ENCODE peak calls at places on chromosome 6, in seven cellular contexts. One of them, this sample, is unnamed.
A peak's percentile ranks its signal among the peaks of the same experiment; 100 is the strongest.

GRCh38 chr6:143224516-143224915 is 163.8 kb downstream of the AIG1 start:
- DNase-seq in neuronal stem cell: no peak
- DNase-seq in IMR-90: no peak
- DNase-seq in mesenchymal stem cell: peak; percentile 6
- DNase-seq in H1: no peak
- DNase-seq in H9: no peak
- DNase-seq in mesendoderm: no peak
- DNase-seq in this sample: no peak

GRCh38 chr6:69622924-69623323 is 173.9 kb downstream of the LMBRD1 start:
- DNase-seq in neuronal stem cell: no peak
- DNase-seq in IMR-90: no peak
- DNase-seq in mesenchymal stem cell: no peak
- DNase-seq in H1: no peak
- DNase-seq in H9: peak; percentile 43
- DNase-seq in mesendoderm: peak; percentile 46
- DNase-seq in this sample: no peak

GRCh38 chr6:64254558-64254957 is 619.0 kb downstream of the PHF3 start:
- DNase-seq in neuronal stem cell: no peak
- DNase-seq in IMR-90: no peak
- DNase-seq in mesenchymal stem cell: no peak
- DNase-seq in H1: no peak
- DNase-seq in H9: no peak
- DNase-seq in mesendoderm: no peak
- DNase-seq in this sample: no peak

GRCh38 chr6:135054238-135054574 is 416 bp downstream of the HBS1L start:
- DNase-seq in neuronal stem cell: no peak
- DNase-seq in IMR-90: peak; percentile 8
- DNase-seq in mesenchymal stem cell: no peak
- DNase-seq in H1: no peak
- DNase-seq in H9: no peak
- DNase-seq in mesendoderm: no peak
- DNase-seq in this sample: no peak

GRCh38 chr6:162560891-162561290 is 166.7 kb downstream of the PRKN start:
- DNase-seq in neuronal stem cell: no peak
- DNase-seq in IMR-90: no peak
- DNase-seq in mesenchymal stem cell: no peak
- DNase-seq in H1: no peak
- DNase-seq in H9: no peak
- DNase-seq in mesendoderm: no peak
- DNase-seq in this sample: no peak

GRCh38 chr6:25041676-25042598 is 106.2 kb upstream of the RIPOR2 start:
- DNase-seq in neuronal stem cell: no peak
- DNase-seq in IMR-90: no peak
- DNase-seq in mesenchymal stem cell: no peak
- DNase-seq in H1: no peak
- DNase-seq in H9: no peak
- DNase-seq in mesendoderm: no peak
- DNase-seq in this sample: no peak

GRCh38 chr6:99119109-99120031 is 171.6 kb upstream of the FBXL4 start:
- DNase-seq in neuronal stem cell: peak; percentile 62
- DNase-seq in IMR-90: peak; percentile 39
- DNase-seq in mesenchymal stem cell: peak; percentile 40
- DNase-seq in H1: no peak
- DNase-seq in H9: peak; percentile 32
- DNase-seq in mesendoderm: peak; percentile 67
- DNase-seq in this sample: peak; percentile 71

GRCh38 chr6:93389192-93389591 is 30.2 kb downstream of the EPHA7 start:
- DNase-seq in neuronal stem cell: no peak
- DNase-seq in IMR-90: no peak
- DNase-seq in mesenchymal stem cell: no peak
- DNase-seq in H1: no peak
- DNase-seq in H9: no peak
- DNase-seq in mesendoderm: no peak
- DNase-seq in this sample: no peak

GRCh38 chr6:150297327-150298028 is 71.3 kb upstream of the IYD start:
- DNase-seq in neuronal stem cell: no peak
- DNase-seq in IMR-90: no peak
- DNase-seq in mesenchymal stem cell: peak; percentile 66
- DNase-seq in H1: no peak
- DNase-seq in H9: no peak
- DNase-seq in mesendoderm: no peak
- DNase-seq in this sample: no peak

GRCh38 chr6:159390384-159390783 is 221.2 kb downstream of the FNDC1 start:
- DNase-seq in neuronal stem cell: no peak
- DNase-seq in IMR-90: no peak
- DNase-seq in mesenchymal stem cell: no peak
- DNase-seq in H1: no peak
- DNase-seq in H9: no peak
- DNase-seq in mesendoderm: no peak
- DNase-seq in this sample: no peak

GRCh38 chr6:87154641-87155271 is 609 bp upstream of the ZNF292 start:
- DNase-seq in neuronal stem cell: no peak
- DNase-seq in IMR-90: peak; percentile 85
- DNase-seq in mesenchymal stem cell: peak; percentile 91
- DNase-seq in H1: no peak
- DNase-seq in H9: no peak
- DNase-seq in mesendoderm: peak; percentile 80
- DNase-seq in this sample: peak; percentile 47

GRCh38 chr6:21348462-21349195 is 244.9 kb upstream of the SOX4 start:
- DNase-seq in neuronal stem cell: no peak
- DNase-seq in IMR-90: peak; percentile 61
- DNase-seq in mesenchymal stem cell: peak; percentile 86
- DNase-seq in H1: no peak
- DNase-seq in H9: peak; percentile 72
- DNase-seq in mesendoderm: peak; percentile 83
- DNase-seq in this sample: no peak

GRCh38 chr6:14375940-14376339 is 258.4 kb downstream of the CD83 start:
- DNase-seq in neuronal stem cell: no peak
- DNase-seq in IMR-90: no peak
- DNase-seq in mesenchymal stem cell: no peak
- DNase-seq in H1: no peak
- DNase-seq in H9: no peak
- DNase-seq in mesendoderm: no peak
- DNase-seq in this sample: no peak

GRCh38 chr6:155100087-155100486 is 105.0 kb downstream of the TIAM2 start:
- DNase-seq in neuronal stem cell: no peak
- DNase-seq in IMR-90: peak; percentile 39
- DNase-seq in mesenchymal stem cell: no peak
- DNase-seq in H1: no peak
- DNase-seq in H9: no peak
- DNase-seq in mesendoderm: no peak
- DNase-seq in this sample: no peak

GRCh38 chr6:73451166-73452106 is 661 bp downstream of the CGAS start:
- DNase-seq in neuronal stem cell: no peak
- DNase-seq in IMR-90: peak; percentile 43
- DNase-seq in mesenchymal stem cell: peak; percentile 26
- DNase-seq in H1: peak; percentile 39
- DNase-seq in H9: peak; percentile 62
- DNase-seq in mesendoderm: peak; percentile 48
- DNase-seq in this sample: peak; percentile 30

GRCh38 chr6:71181565-71181964 is 107.0 kb upstream of the OGFRL1 start:
- DNase-seq in neuronal stem cell: peak; percentile 8
- DNase-seq in IMR-90: peak; percentile 87
- DNase-seq in mesenchymal stem cell: peak; percentile 62
- DNase-seq in H1: peak; percentile 62
- DNase-seq in H9: peak; percentile 74
- DNase-seq in mesendoderm: peak; percentile 96
- DNase-seq in this sample: peak; percentile 92

GRCh38 chr6:14228571-14228970 is 111.0 kb downstream of the CD83 start:
- DNase-seq in neuronal stem cell: no peak
- DNase-seq in IMR-90: peak; percentile 62
- DNase-seq in mesenchymal stem cell: no peak
- DNase-seq in H1: no peak
- DNase-seq in H9: no peak
- DNase-seq in mesendoderm: no peak
- DNase-seq in this sample: no peak

GRCh38 chr6:2429032-2429431 is 183.6 kb upstream of the GMDS start:
- DNase-seq in neuronal stem cell: no peak
- DNase-seq in IMR-90: no peak
- DNase-seq in mesenchymal stem cell: no peak
- DNase-seq in H1: no peak
- DNase-seq in H9: no peak
- DNase-seq in mesendoderm: no peak
- DNase-seq in this sample: no peak

GRCh38 chr6:156889986-156890385 is 112.8 kb downstream of the ARID1B start:
- DNase-seq in neuronal stem cell: no peak
- DNase-seq in IMR-90: no peak
- DNase-seq in mesenchymal stem cell: no peak
- DNase-seq in H1: no peak
- DNase-seq in H9: no peak
- DNase-seq in mesendoderm: no peak
- DNase-seq in this sample: no peak

GRCh38 chr6:97594834-97595233 is 311.8 kb upstream of the MMS22L start:
- DNase-seq in neuronal stem cell: no peak
- DNase-seq in IMR-90: peak; percentile 84
- DNase-seq in mesenchymal stem cell: peak; percentile 24
- DNase-seq in H1: no peak
- DNase-seq in H9: no peak
- DNase-seq in mesendoderm: no peak
- DNase-seq in this sample: no peak

GRCh38 chr6:39755231-39755630 is 30.0 kb upstream of the KIF6 start:
- DNase-seq in neuronal stem cell: no peak
- DNase-seq in IMR-90: peak; percentile 29
- DNase-seq in mesenchymal stem cell: peak; percentile 58
- DNase-seq in H1: no peak
- DNase-seq in H9: no peak
- DNase-seq in mesendoderm: no peak
- DNase-seq in this sample: no peak

GRCh38 chr6:34300332-34300751 is 51.5 kb upstream of the SMIM29 start:
- DNase-seq in neuronal stem cell: no peak
- DNase-seq in IMR-90: no peak
- DNase-seq in mesenchymal stem cell: no peak
- DNase-seq in H1: no peak
- DNase-seq in H9: no peak
- DNase-seq in mesendoderm: no peak
- DNase-seq in this sample: no peak

GRCh38 chr6:33744895-33745546 is 1.7 kb downstream of the IP6K3 start:
- DNase-seq in neuronal stem cell: no peak
- DNase-seq in IMR-90: no peak
- DNase-seq in mesenchymal stem cell: peak; percentile 52
- DNase-seq in H1: no peak
- DNase-seq in H9: no peak
- DNase-seq in mesendoderm: no peak
- DNase-seq in this sample: no peak

GRCh38 chr6:20770776-20771175 is 236.5 kb downstream of the CDKAL1 start:
- DNase-seq in neuronal stem cell: no peak
- DNase-seq in IMR-90: no peak
- DNase-seq in mesenchymal stem cell: no peak
- DNase-seq in H1: no peak
- DNase-seq in H9: no peak
- DNase-seq in mesendoderm: no peak
- DNase-seq in this sample: no peak

GRCh38 chr6:168061269-168062210 is 17.5 kb downstream of the FRMD1 start:
- DNase-seq in neuronal stem cell: no peak
- DNase-seq in IMR-90: no peak
- DNase-seq in mesenchymal stem cell: no peak
- DNase-seq in H1: no peak
- DNase-seq in H9: no peak
- DNase-seq in mesendoderm: no peak
- DNase-seq in this sample: no peak

GRCh38 chr6:145728986-145729385 is 6.3 kb downstream of the EPM2A start:
- DNase-seq in neuronal stem cell: no peak
- DNase-seq in IMR-90: no peak
- DNase-seq in mesenchymal stem cell: no peak
- DNase-seq in H1: no peak
- DNase-seq in H9: no peak
- DNase-seq in mesendoderm: no peak
- DNase-seq in this sample: no peak

GRCh38 chr6:69933239-69933638 is 66.9 kb downstream of the COL19A1 start:
- DNase-seq in neuronal stem cell: no peak
- DNase-seq in IMR-90: peak; percentile 4
- DNase-seq in mesenchymal stem cell: peak; percentile 86
- DNase-seq in H1: no peak
- DNase-seq in H9: no peak
- DNase-seq in mesendoderm: peak; percentile 11
- DNase-seq in this sample: no peak

GRCh38 chr6:156250593-156250992 is 526.6 kb upstream of the ARID1B start:
- DNase-seq in neuronal stem cell: no peak
- DNase-seq in IMR-90: peak; percentile 19
- DNase-seq in mesenchymal stem cell: no peak
- DNase-seq in H1: no peak
- DNase-seq in H9: no peak
- DNase-seq in mesendoderm: no peak
- DNase-seq in this sample: no peak

GRCh38 chr6:13988049-13988738 is 63.4 kb downstream of the RNF182 start:
- DNase-seq in neuronal stem cell: no peak
- DNase-seq in IMR-90: no peak
- DNase-seq in mesenchymal stem cell: no peak
- DNase-seq in H1: no peak
- DNase-seq in H9: no peak
- DNase-seq in mesendoderm: no peak
- DNase-seq in this sample: no peak

GRCh38 chr6:2999005-2999620 is 581 bp upstream of the NQO2 start:
- DNase-seq in neuronal stem cell: no peak
- DNase-seq in IMR-90: peak; percentile 78
- DNase-seq in mesenchymal stem cell: peak; percentile 95
- DNase-seq in H1: no peak
- DNase-seq in H9: no peak
- DNase-seq in mesendoderm: no peak
- DNase-seq in this sample: peak; percentile 96

GRCh38 chr6:170420264-170420663 is 113.7 kb downstream of the FAM120B start:
- DNase-seq in neuronal stem cell: no peak
- DNase-seq in IMR-90: no peak
- DNase-seq in mesenchymal stem cell: no peak
- DNase-seq in H1: no peak
- DNase-seq in H9: no peak
- DNase-seq in mesendoderm: no peak
- DNase-seq in this sample: no peak
- H3K79me1 ChIP-seq in neuronal stem cell: no peaks in the 10 kb centered on the region
- H3K79me1 ChIP-seq in IMR-90: no peaks in the 10 kb centered on the region
- H3K79me1 ChIP-seq in mesenchymal stem cell: no peaks in the 10 kb centered on the region
- H3K79me1 ChIP-seq in H1: no peaks in the 10 kb centered on the region
- H3K79me1 ChIP-seq in H9: no peaks in the 10 kb centered on the region
- H3K79me1 ChIP-seq in mesendoderm: no peaks in the 10 kb centered on the region
- H3K79me1 ChIP-seq in this sample: no peaks in the 10 kb centered on the region

GRCh38 chr6:10373642-10374359 is 41.1 kb downstream of the TFAP2A start:
- DNase-seq in neuronal stem cell: no peak
- DNase-seq in IMR-90: peak; percentile 9
- DNase-seq in mesenchymal stem cell: no peak
- DNase-seq in H1: no peak
- DNase-seq in H9: no peak
- DNase-seq in mesendoderm: no peak
- DNase-seq in this sample: peak; percentile 68
- H3K79me1 ChIP-seq in neuronal stem cell: no peaks in the 10 kb centered on the region
- H3K79me1 ChIP-seq in IMR-90: no peaks in the 10 kb centered on the region
- H3K79me1 ChIP-seq in mesenchymal stem cell: no peaks in the 10 kb centered on the region
- H3K79me1 ChIP-seq in H1: no peaks in the 10 kb centered on the region
- H3K79me1 ChIP-seq in H9: no peaks in the 10 kb centered on the region
- H3K79me1 ChIP-seq in mesendoderm: no peaks in the 10 kb centered on the region
- H3K79me1 ChIP-seq in this sample: peaks cover 4% of the 10 kb centered on the region

GRCh38 chr6:7720346-7720745 is 5.6 kb upstream of the BMP6 start:
- DNase-seq in neuronal stem cell: no peak
- DNase-seq in IMR-90: no peak
- DNase-seq in mesenchymal stem cell: no peak
- DNase-seq in H1: no peak
- DNase-seq in H9: no peak
- DNase-seq in mesendoderm: no peak
- DNase-seq in this sample: no peak
- H3K79me1 ChIP-seq in neuronal stem cell: no peaks in the 10 kb centered on the region
- H3K79me1 ChIP-seq in IMR-90: no peaks in the 10 kb centered on the region
- H3K79me1 ChIP-seq in mesenchymal stem cell: no peaks in the 10 kb centered on the region
- H3K79me1 ChIP-seq in H1: no peaks in the 10 kb centered on the region
- H3K79me1 ChIP-seq in H9: no peaks in the 10 kb centered on the region
- H3K79me1 ChIP-seq in mesendoderm: no peaks in the 10 kb centered on the region
- H3K79me1 ChIP-seq in this sample: no peaks in the 10 kb centered on the region

GRCh38 chr6:12384417-12384912 is 94.3 kb downstream of the EDN1 start:
- DNase-seq in neuronal stem cell: no peak
- DNase-seq in IMR-90: no peak
- DNase-seq in mesenchymal stem cell: no peak
- DNase-seq in H1: no peak
- DNase-seq in H9: no peak
- DNase-seq in mesendoderm: no peak
- DNase-seq in this sample: no peak
- H3K79me1 ChIP-seq in neuronal stem cell: no peaks in the 10 kb centered on the region
- H3K79me1 ChIP-seq in IMR-90: no peaks in the 10 kb centered on the region
- H3K79me1 ChIP-seq in mesenchymal stem cell: no peaks in the 10 kb centered on the region
- H3K79me1 ChIP-seq in H1: no peaks in the 10 kb centered on the region
- H3K79me1 ChIP-seq in H9: no peaks in the 10 kb centered on the region
- H3K79me1 ChIP-seq in mesendoderm: no peaks in the 10 kb centered on the region
- H3K79me1 ChIP-seq in this sample: no peaks in the 10 kb centered on the region

This sample was measured in trophoblast cell.